ENCODE peak calls at places on chromosomes 6 and 20, in nine cellular contexts. One of them, this sample, is unnamed.

GRCh38 chr20:58692579-58693225 is at the start of gene NPEPL1:
- DNase-seq in HFF-Myc: no peak
- DNase-seq in WTC11: peak
- DNase-seq in CD4-positive, alpha-beta T cell: peak
- DNase-seq in Panc1: no peak
- DNase-seq in hepatocyte: peak
- DNase-seq in fibroblast of lung: peak
- DNase-seq in HL-60: peak
- DNase-seq in RWPE1: peak
- DNase-seq in this sample: no peak

GRCh38 chr6:8549381-8549780 is 114.0 kb upstream of the SLC35B3 start:
- DNase-seq in HFF-Myc: no peak
- DNase-seq in WTC11: no peak
- DNase-seq in CD4-positive, alpha-beta T cell: no peak
- DNase-seq in Panc1: no peak
- DNase-seq in hepatocyte: no peak
- DNase-seq in fibroblast of lung: no peak
- DNase-seq in HL-60: no peak
- DNase-seq in RWPE1: no peak
- DNase-seq in this sample: no peak

GRCh38 chr20:43295263-43295662 is 105.6 kb upstream of the PTPRT start:
- DNase-seq in HFF-Myc: no peak
- DNase-seq in WTC11: no peak
- DNase-seq in CD4-positive, alpha-beta T cell: no peak
- DNase-seq in Panc1: no peak
- DNase-seq in hepatocyte: no peak
- DNase-seq in fibroblast of lung: no peak
- DNase-seq in HL-60: no peak
- DNase-seq in RWPE1: no peak
- DNase-seq in this sample: no peak

GRCh38 chr20:43579861-43580793 is 10.6 kb upstream of the IFT52 start:
- DNase-seq in HFF-Myc: no peak
- DNase-seq in WTC11: no peak
- DNase-seq in CD4-positive, alpha-beta T cell: no peak
- DNase-seq in Panc1: no peak
- DNase-seq in hepatocyte: no peak
- DNase-seq in fibroblast of lung: no peak
- DNase-seq in HL-60: no peak
- DNase-seq in RWPE1: no peak
- DNase-seq in this sample: no peak

GRCh38 chr20:7980332-7981046 is 39.1 kb downstream of the TMX4 start:
- DNase-seq in HFF-Myc: no peak
- DNase-seq in WTC11: peak
- DNase-seq in CD4-positive, alpha-beta T cell: no peak
- DNase-seq in Panc1: peak
- DNase-seq in hepatocyte: peak
- DNase-seq in fibroblast of lung: peak
- DNase-seq in HL-60: peak
- DNase-seq in RWPE1: peak
- DNase-seq in this sample: no peak

GRCh38 chr6:23181301-23182110 is 612.1 kb downstream of the HDGFL1 start:
- DNase-seq in HFF-Myc: no peak
- DNase-seq in WTC11: no peak
- DNase-seq in CD4-positive, alpha-beta T cell: no peak
- DNase-seq in Panc1: no peak
- DNase-seq in hepatocyte: no peak
- DNase-seq in fibroblast of lung: no peak
- DNase-seq in HL-60: no peak
- DNase-seq in RWPE1: no peak
- DNase-seq in this sample: no peak

GRCh38 chr6:50608421-50608820 is 104.9 kb upstream of the TFAP2D start:
- DNase-seq in HFF-Myc: no peak
- DNase-seq in WTC11: no peak
- DNase-seq in CD4-positive, alpha-beta T cell: no peak
- DNase-seq in Panc1: no peak
- DNase-seq in hepatocyte: no peak
- DNase-seq in fibroblast of lung: no peak
- DNase-seq in HL-60: no peak
- DNase-seq in RWPE1: no peak
- DNase-seq in this sample: no peak

GRCh38 chr6:34073504-34073903 is 72.4 kb downstream of the GRM4 start:
- DNase-seq in HFF-Myc: no peak
- DNase-seq in WTC11: no peak
- DNase-seq in CD4-positive, alpha-beta T cell: no peak
- DNase-seq in Panc1: no peak
- DNase-seq in hepatocyte: no peak
- DNase-seq in fibroblast of lung: no peak
- DNase-seq in HL-60: no peak
- DNase-seq in RWPE1: no peak
- DNase-seq in this sample: no peak

GRCh38 chr6:157725836-157726235 is 97.2 kb upstream of the SNX9 start:
- DNase-seq in HFF-Myc: no peak
- DNase-seq in WTC11: no peak
- DNase-seq in CD4-positive, alpha-beta T cell: no peak
- DNase-seq in Panc1: no peak
- DNase-seq in hepatocyte: no peak
- DNase-seq in fibroblast of lung: no peak
- DNase-seq in HL-60: no peak
- DNase-seq in RWPE1: no peak
- DNase-seq in this sample: no peak

GRCh38 chr6:5507056-5507722 is 245.9 kb downstream of the FARS2 start:
- DNase-seq in HFF-Myc: no peak
- DNase-seq in WTC11: no peak
- DNase-seq in CD4-positive, alpha-beta T cell: no peak
- DNase-seq in Panc1: no peak
- DNase-seq in hepatocyte: no peak
- DNase-seq in fibroblast of lung: no peak
- DNase-seq in HL-60: no peak
- DNase-seq in RWPE1: no peak
- DNase-seq in this sample: no peak

GRCh38 chr6:75217203-75217602 is 11.3 kb upstream of the COL12A1 start:
- DNase-seq in HFF-Myc: no peak
- DNase-seq in WTC11: no peak
- DNase-seq in CD4-positive, alpha-beta T cell: no peak
- DNase-seq in Panc1: no peak
- DNase-seq in hepatocyte: no peak
- DNase-seq in fibroblast of lung: peak
- DNase-seq in HL-60: no peak
- DNase-seq in RWPE1: no peak
- DNase-seq in this sample: no peak

GRCh38 chr20:32686530-32687179 is 12.9 kb upstream of the C20orf203 start:
- DNase-seq in HFF-Myc: no peak
- DNase-seq in WTC11: no peak
- DNase-seq in CD4-positive, alpha-beta T cell: no peak
- DNase-seq in Panc1: no peak
- DNase-seq in hepatocyte: no peak
- DNase-seq in fibroblast of lung: no peak
- DNase-seq in HL-60: no peak
- DNase-seq in RWPE1: no peak
- DNase-seq in this sample: no peak

GRCh38 chr20:19368351-19368750 is 155.9 kb downstream of the SLC24A3 start:
- DNase-seq in HFF-Myc: no peak
- DNase-seq in WTC11: no peak
- DNase-seq in CD4-positive, alpha-beta T cell: no peak
- DNase-seq in Panc1: no peak
- DNase-seq in hepatocyte: no peak
- DNase-seq in fibroblast of lung: no peak
- DNase-seq in HL-60: no peak
- DNase-seq in RWPE1: no peak
- DNase-seq in this sample: no peak

GRCh38 chr6:168029459-168030217 is 32.2 kb downstream of the KIF25 start:
- DNase-seq in HFF-Myc: no peak
- DNase-seq in WTC11: no peak
- DNase-seq in CD4-positive, alpha-beta T cell: no peak
- DNase-seq in Panc1: no peak
- DNase-seq in hepatocyte: no peak
- DNase-seq in fibroblast of lung: no peak
- DNase-seq in HL-60: no peak
- DNase-seq in RWPE1: no peak
- DNase-seq in this sample: no peak

GRCh38 chr20:6533321-6533720 is 234.2 kb upstream of the BMP2 start:
- DNase-seq in HFF-Myc: peak
- DNase-seq in WTC11: no peak
- DNase-seq in CD4-positive, alpha-beta T cell: no peak
- DNase-seq in Panc1: no peak
- DNase-seq in hepatocyte: peak
- DNase-seq in fibroblast of lung: peak
- DNase-seq in HL-60: no peak
- DNase-seq in RWPE1: no peak
- DNase-seq in this sample: no peak

GRCh38 chr6:111597687-111598086 is 8.0 kb downstream of the TRAF3IP2 start:
- DNase-seq in HFF-Myc: no peak
- DNase-seq in WTC11: no peak
- DNase-seq in CD4-positive, alpha-beta T cell: no peak
- DNase-seq in Panc1: no peak
- DNase-seq in hepatocyte: peak
- DNase-seq in fibroblast of lung: no peak
- DNase-seq in HL-60: no peak
- DNase-seq in RWPE1: no peak
- DNase-seq in this sample: no peak

GRCh38 chr6:28322661-28323060 is 13.3 kb downstream of the ZSCAN31 start:
- DNase-seq in HFF-Myc: no peak
- DNase-seq in WTC11: no peak
- DNase-seq in CD4-positive, alpha-beta T cell: no peak
- DNase-seq in Panc1: no peak
- DNase-seq in hepatocyte: no peak
- DNase-seq in fibroblast of lung: no peak
- DNase-seq in HL-60: no peak
- DNase-seq in RWPE1: no peak
- DNase-seq in this sample: no peak

GRCh38 chr20:61134286-61135035 is 117.6 kb upstream of the CDH4 start:
- DNase-seq in HFF-Myc: no peak
- DNase-seq in WTC11: no peak
- DNase-seq in CD4-positive, alpha-beta T cell: no peak
- DNase-seq in Panc1: no peak
- DNase-seq in hepatocyte: no peak
- DNase-seq in fibroblast of lung: no peak
- DNase-seq in HL-60: no peak
- DNase-seq in RWPE1: no peak
- DNase-seq in this sample: no peak

DNA sequence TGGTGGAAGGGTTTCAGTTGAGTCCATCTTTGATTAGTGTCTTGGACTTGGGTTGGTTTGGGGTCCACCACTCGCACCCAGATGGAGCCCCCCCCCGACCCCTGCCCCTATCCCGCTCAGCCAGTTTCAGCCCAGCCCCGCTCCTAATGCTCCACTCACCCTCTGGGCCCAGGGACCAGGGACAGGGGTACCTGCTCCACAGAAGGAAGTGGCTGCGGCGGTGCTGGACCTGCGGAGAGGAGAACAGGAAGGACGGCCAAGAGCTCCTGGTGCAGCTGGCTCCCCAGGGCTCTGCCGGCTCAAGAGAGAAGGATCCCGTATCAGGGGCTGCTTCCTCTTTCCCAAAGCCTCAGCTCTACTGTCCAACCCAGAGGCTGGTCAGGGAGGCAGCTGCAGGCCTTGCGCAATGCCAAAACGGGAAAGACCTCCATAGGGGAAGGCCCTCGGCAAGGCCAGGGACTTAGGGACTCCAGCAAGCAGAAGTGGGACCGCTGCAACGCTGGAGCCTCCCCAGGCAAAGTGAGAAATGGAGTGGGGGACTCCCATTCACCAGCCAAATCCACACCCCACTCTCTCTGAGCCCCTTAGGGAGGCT is at the start of gene SIGLEC1:
- DNase-seq in HFF-Myc: no peak
- DNase-seq in WTC11: no peak
- DNase-seq in CD4-positive, alpha-beta T cell: no peak
- DNase-seq in Panc1: no peak
- DNase-seq in hepatocyte: no peak
- DNase-seq in fibroblast of lung: no peak
- DNase-seq in HL-60: peak
- DNase-seq in RWPE1: no peak
- DNase-seq in this sample: no peak
- TF ChIP-seq CTCF in HFF-Myc: no peak
- TF ChIP-seq CTCF in WTC11: no peak
- TF ChIP-seq CTCF in CD4-positive, alpha-beta T cell: no peak
- TF ChIP-seq CTCF in Panc1: no peak
- TF ChIP-seq CTCF in hepatocyte: no peak
- TF ChIP-seq CTCF in fibroblast of lung: no peak
- TF ChIP-seq CTCF in HL-60: no peak
- TF ChIP-seq CTCF in RWPE1: no peak
- TF ChIP-seq CTCF in this sample: no peak

GRCh38 chr20:17747431-17747846 is 47.7 kb downstream of the BANF2 start:
- DNase-seq in HFF-Myc: peak
- DNase-seq in WTC11: no peak
- DNase-seq in CD4-positive, alpha-beta T cell: no peak
- DNase-seq in Panc1: peak
- DNase-seq in hepatocyte: peak
- DNase-seq in fibroblast of lung: peak
- DNase-seq in HL-60: no peak
- DNase-seq in RWPE1: peak
- DNase-seq in this sample: no peak
- TF ChIP-seq CTCF in HFF-Myc: no peak
- TF ChIP-seq CTCF in WTC11: no peak
- TF ChIP-seq CTCF in CD4-positive, alpha-beta T cell: no peak
- TF ChIP-seq CTCF in Panc1: no peak
- TF ChIP-seq CTCF in hepatocyte: no peak
- TF ChIP-seq CTCF in fibroblast of lung: no peak
- TF ChIP-seq CTCF in HL-60: no peak
- TF ChIP-seq CTCF in RWPE1: no peak
- TF ChIP-seq CTCF in this sample: no peak

DNA sequence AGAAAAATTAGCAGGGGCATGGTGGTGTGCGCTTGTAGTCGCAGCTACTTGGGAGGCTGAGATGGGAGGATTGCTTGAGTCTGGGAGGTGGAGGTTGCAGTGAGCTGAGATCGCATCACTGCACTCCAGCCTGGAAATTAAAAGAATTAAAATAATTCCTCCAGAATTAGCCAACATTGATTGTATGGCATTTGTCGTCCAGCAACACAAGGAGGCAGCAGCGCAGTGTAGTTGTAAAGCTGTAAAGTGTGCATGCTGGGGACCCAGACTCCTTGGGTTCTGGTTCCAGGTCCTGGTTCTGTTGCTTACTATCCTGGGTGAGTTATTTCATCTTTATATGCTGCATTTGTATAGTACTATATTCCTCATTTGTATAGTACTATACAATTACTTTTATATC is 41.4 kb downstream of the PEX7 start:
- DNase-seq in HFF-Myc: no peak
- DNase-seq in WTC11: no peak
- DNase-seq in CD4-positive, alpha-beta T cell: no peak
- DNase-seq in Panc1: no peak
- DNase-seq in hepatocyte: no peak
- DNase-seq in fibroblast of lung: no peak
- DNase-seq in HL-60: no peak
- DNase-seq in RWPE1: no peak
- DNase-seq in this sample: no peak
- TF ChIP-seq CTCF in HFF-Myc: no peak
- TF ChIP-seq CTCF in WTC11: no peak
- TF ChIP-seq CTCF in CD4-positive, alpha-beta T cell: no peak
- TF ChIP-seq CTCF in Panc1: peak
- TF ChIP-seq CTCF in hepatocyte: no peak
- TF ChIP-seq CTCF in fibroblast of lung: no peak
- TF ChIP-seq CTCF in HL-60: no peak
- TF ChIP-seq CTCF in RWPE1: no peak
- TF ChIP-seq CTCF in this sample: no peak

DNA sequence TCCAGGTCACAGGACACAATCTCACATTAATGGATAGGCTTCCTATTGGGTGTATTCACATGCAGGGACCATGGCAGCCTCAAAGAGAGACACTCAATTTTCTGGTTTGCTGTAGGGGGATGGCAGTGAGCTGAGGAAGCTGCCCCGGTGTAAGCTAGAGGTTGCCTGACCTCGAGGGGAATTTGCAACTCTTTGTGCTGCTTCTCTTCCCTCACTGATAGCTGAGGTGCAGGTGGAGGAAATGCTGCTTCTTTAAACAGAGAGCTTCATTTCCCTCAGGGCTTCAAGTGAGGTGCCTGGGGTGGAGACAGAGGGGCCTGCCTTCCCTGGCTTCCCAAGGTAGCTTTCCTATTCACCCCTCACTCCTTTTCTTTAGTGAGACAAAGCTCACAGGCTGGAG is 151.9 kb downstream of the CD83 start:
- DNase-seq in HFF-Myc: no peak
- DNase-seq in WTC11: no peak
- DNase-seq in CD4-positive, alpha-beta T cell: no peak
- DNase-seq in Panc1: no peak
- DNase-seq in hepatocyte: no peak
- DNase-seq in fibroblast of lung: no peak
- DNase-seq in HL-60: no peak
- DNase-seq in RWPE1: no peak
- DNase-seq in this sample: no peak
- TF ChIP-seq CTCF in HFF-Myc: no peak
- TF ChIP-seq CTCF in WTC11: no peak
- TF ChIP-seq CTCF in CD4-positive, alpha-beta T cell: no peak
- TF ChIP-seq CTCF in Panc1: no peak
- TF ChIP-seq CTCF in hepatocyte: no peak
- TF ChIP-seq CTCF in fibroblast of lung: no peak
- TF ChIP-seq CTCF in HL-60: no peak
- TF ChIP-seq CTCF in RWPE1: no peak
- TF ChIP-seq CTCF in this sample: no peak